ENCODE peak calls at places on chromosomes 6 and 20, in seven cellular contexts. U, M, F, L, T, W and N are unnamed samples.

GRCh38 chr20:62306440-62307187 is 3.8 kb downstream of the ADRM1 start:
- DNase-seq in U (peak), M (no peak), F (peak), L (no peak), T (no peak), W (no peak), N (no peak)

GRCh38 chr6:150025201-150025917 is at the start of gene RAET1L:
- DNase-seq in U (peak), M (peak), F (no peak), L (peak), T (no peak), W (peak), N (peak)

GRCh38 chr20:50611128-50611810 is 80.1 kb downstream of the RIPOR3 start:
- DNase-seq in U (no peak), M (no peak), F (peak), L (no peak), T (no peak), W (no peak), N (no peak)

GRCh38 chr20:49916146-49917002 is 1.0 kb upstream of the SPATA2 start:
- DNase-seq in U (peak), M (peak), F (no peak), L (no peak), T (peak), W (peak), N (no peak)

GRCh38 chr6:163309491-163310026 is 105.0 kb upstream of the QKI start:
- DNase-seq in U (peak), M (no peak), F (no peak), L (no peak), T (no peak), W (peak), N (no peak)

GRCh38 chr6:7166410-7167293 is 58.9 kb downstream of the RREB1 start:
- DNase-seq in U (no peak), M (peak), F (no peak), L (no peak), T (no peak), W (peak), N (peak)

GRCh38 chr6:149884617-149885016 is 13.3 kb downstream of the RAET1E start:
- DNase-seq in U (no peak), M (no peak), F (no peak), L (no peak), T (no peak), W (no peak), N (no peak)

GRCh38 chr20:50249447-50250388 is 59.1 kb downstream of the CEBPB start:
- DNase-seq in U (no peak), M (no peak), F (no peak), L (no peak), T (no peak), W (no peak), N (no peak)

GRCh38 chr6:128511518-128511917 is 8.9 kb downstream of the PTPRK start:
- DNase-seq in U (peak), M (no peak), F (no peak), L (no peak), T (no peak), W (peak), N (no peak)

GRCh38 chr6:140909620-140910019 is 1223.1 kb upstream of the GJE1 start:
- DNase-seq in U (no peak), M (no peak), F (no peak), L (no peak), T (no peak), W (peak), N (no peak)

GRCh38 chr6:19731286-19731685 is 105.9 kb upstream of the ID4 start:
- DNase-seq in U (peak), M (no peak), F (peak), L (no peak), T (no peak), W (peak), N (peak)

GRCh38 chr20:845226-845868 is 11.8 kb downstream of the FAM110A start:
- DNase-seq in U (no peak), M (peak), F (no peak), L (no peak), T (no peak), W (no peak), N (no peak)

GRCh38 chr6:169425628-169426370 is 172.2 kb upstream of the THBS2 start:
- DNase-seq in U (no peak), M (no peak), F (no peak), L (no peak), T (no peak), W (no peak), N (no peak)

GRCh38 chr6:45931254-45931653 is 84.4 kb downstream of the CLIC5 start:
- DNase-seq in U (no peak), M (no peak), F (no peak), L (no peak), T (no peak), W (no peak), N (no peak)

GRCh38 chr6:107991939-107992560 is 34.0 kb upstream of the SEC63 start:
- DNase-seq in U (peak), M (no peak), F (no peak), L (no peak), T (no peak), W (no peak), N (no peak)

GRCh38 chr20:21234324-21234723 is 68.8 kb upstream of the XRN2 start:
- DNase-seq in U (no peak), M (no peak), F (no peak), L (no peak), T (no peak), W (no peak), N (no peak)
- TF ChIP-seq CTCF in U (no peak), M (no peak), F (no peak), L (no peak), T (no peak), W (no peak), N (no peak)

DNA sequence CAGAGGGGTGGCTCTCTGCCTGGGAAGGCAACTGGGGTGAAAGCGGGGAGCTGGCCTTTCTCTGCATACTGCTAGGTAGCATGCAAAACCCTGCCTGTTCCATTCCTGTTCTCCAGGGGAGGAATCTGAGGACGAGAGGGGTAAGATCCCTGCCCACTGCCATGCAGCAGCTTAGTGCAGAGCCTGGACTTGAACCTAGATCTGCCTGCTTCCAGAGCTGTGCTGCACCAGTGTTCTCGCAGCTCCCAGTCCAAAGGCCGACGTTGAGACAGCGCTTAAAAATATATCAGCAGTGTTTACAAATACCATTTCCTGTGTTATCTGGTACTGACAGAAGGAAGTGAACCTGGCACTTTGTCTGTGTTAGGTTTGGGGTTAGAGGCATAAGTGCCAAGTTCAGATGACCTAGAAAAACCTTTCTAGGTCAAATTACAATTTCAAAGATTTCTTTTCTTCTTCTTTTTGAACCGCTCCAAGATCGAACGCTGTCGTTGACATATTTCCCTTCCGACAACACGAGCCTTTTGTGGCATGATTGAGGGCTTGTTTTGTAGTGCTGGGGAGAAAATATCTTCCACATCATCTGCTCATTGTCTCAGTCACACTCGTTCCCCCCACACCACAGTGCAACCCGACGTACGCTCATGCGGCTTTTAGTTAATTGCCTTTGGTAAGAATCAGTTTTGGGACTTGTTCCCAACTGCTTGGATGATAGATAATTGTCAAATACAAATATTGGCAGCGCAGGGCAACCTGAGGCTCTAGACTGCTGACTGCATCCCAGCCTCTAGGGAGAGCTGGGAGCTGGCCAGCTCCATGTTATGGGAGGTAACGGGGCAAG is 44.6 kb downstream of the TOX2 start:
- DNase-seq in U (no peak), M (no peak), F (peak), L (no peak), T (peak), W (no peak), N (no peak)
- H3K4me3 ChIP-seq in U (no peak), M (no peak), F (no peak), L (no peak), T (no peak), W (no peak), N (no peak)

GRCh38 chr6:68575765-68576439 is 59.2 kb upstream of the ADGRB3 start:
- DNase-seq in U (no peak), M (no peak), F (no peak), L (no peak), T (no peak), W (no peak), N (no peak)

GRCh38 chr6:68572975-68573374 is 62.1 kb upstream of the ADGRB3 start:
- DNase-seq in U (no peak), M (no peak), F (no peak), L (no peak), T (peak), W (no peak), N (no peak)

GRCh38 chr6:68572525-68572924 is 62.6 kb upstream of the ADGRB3 start:
- DNase-seq in U (peak), M (no peak), F (no peak), L (no peak), T (peak), W (no peak), N (peak)
- TF ChIP-seq CTCF in U (peak), M (no peak), F (peak), L (no peak), T (peak), W (peak), N (peak)

GRCh38 chr6:667253-667927 is 10.5 kb upstream of the HUS1B start:
- DNase-seq in U (no peak), M (no peak), F (no peak), L (no peak), T (no peak), W (no peak), N (no peak)
- H3K4me3 ChIP-seq in U (no peak), M (no peak), F (no peak), L (no peak), T (no peak), W (no peak), N (no peak)

DNA sequence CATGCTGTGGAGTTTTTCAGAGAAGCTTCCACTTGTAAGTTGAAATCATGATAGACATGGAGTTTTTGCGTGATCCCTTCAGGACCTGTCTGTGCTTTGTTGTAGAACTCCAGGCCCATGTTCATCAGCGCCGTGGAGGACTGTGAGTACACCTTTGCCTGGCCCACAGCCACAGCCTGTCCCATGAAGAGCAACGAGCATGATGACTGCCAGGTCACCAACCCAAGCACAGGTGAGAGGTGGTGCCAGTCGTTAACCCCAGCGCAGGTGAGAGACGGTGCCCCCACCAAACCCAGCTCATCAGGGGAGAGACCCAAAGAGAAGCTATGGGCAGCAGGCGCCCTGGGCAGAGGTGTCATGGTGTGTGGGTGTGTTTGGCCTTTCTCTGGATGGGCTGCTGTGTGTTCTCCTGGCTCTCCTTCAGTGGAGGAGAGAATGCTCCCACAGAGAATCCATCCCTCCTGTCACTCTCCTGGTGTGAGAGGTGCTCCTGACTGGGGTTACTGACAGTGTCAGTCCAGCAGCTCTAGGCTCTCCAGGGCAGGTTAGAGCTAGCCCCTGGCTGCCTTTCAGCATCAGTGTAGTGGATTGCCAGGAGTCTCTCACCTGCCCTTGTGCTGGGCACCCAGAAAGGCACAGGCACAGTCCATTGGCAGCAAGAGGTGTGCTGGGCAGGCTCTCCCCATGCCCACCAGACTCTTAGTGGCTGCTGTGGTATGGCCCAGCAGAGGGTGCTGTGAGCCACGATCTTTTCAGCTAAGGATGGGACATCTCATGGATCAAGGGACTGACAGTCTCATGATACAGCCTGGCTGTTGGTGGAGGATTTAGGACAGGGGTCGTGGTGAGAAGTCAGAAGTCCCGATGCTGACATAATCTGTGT is 49.6 kb upstream of the SLC22A1 start:
- DNase-seq in U (peak), M (no peak), F (no peak), L (no peak), T (no peak), W (no peak), N (no peak)
- TF ChIP-seq CTCF in U (peak), M (no peak), F (peak), L (no peak), T (no peak), W (no peak), N (peak)

GRCh38 chr6:33273129-33273923 is 1.5 kb downstream of the RPS18 start:
- DNase-seq in U (no peak), M (no peak), F (no peak), L (no peak), T (no peak), W (no peak), N (no peak)
- H3K4me3 ChIP-seq in U (peak), M (no peak), F (peak), L (peak), T (peak), W (peak), N (peak)